ENCODE peak calls at places on chromosomes 1 and 21, in seven cellular contexts. Q is AG08396; M is left ventricle myocardium inferior; B is left colon; N is stimulated activated CD8-positive, alpha-beta memory T cell treated with anti-CD3 and anti-CD28 coated beads, Interleukin-2, amount 100 ng/mL, for 48 hours; E is stimulated activated CD4-positive, alpha-beta T cell treated with anti-CD3 and anti-CD28 coated beads, Interleukin-2, amount 100 ng/mL, for 24 hours; O is T-helper 1 cell. J is an unnamed sample.

GRCh38 chr1:9004731-9005708 is 21.2 kb downstream of the SLC2A7 start:
- DNase-seq in Q (peak), M (peak), B (peak), N (peak), E (peak), O (peak), J (peak)

GRCh38 chr21:16358784-16359183 is 629.0 kb downstream of the USP25 start:
- DNase-seq in Q (no peak), M (no peak), B (no peak), N (no peak), E (no peak), O (no peak), J (no peak)

GRCh38 chr1:23964235-23964668 is 4.6 kb downstream of the PNRC2 start:
- DNase-seq in Q (no peak), M (no peak), B (no peak), N (no peak), E (no peak), O (no peak), J (no peak)

GRCh38 chr1:71049951-71050598 is 2.5 kb upstream of the PTGER3 start:
- DNase-seq in Q (peak), M (no peak), B (no peak), N (no peak), E (no peak), O (no peak), J (no peak)

GRCh38 chr1:45979074-45979777 is 153.2 kb downstream of the PIK3R3 start:
- DNase-seq in Q (peak), M (no peak), B (no peak), N (no peak), E (no peak), O (no peak), J (no peak)

GRCh38 chr1:3066250-3066711 is 2.7 kb upstream of the PRDM16 start:
- DNase-seq in Q (no peak), M (peak), B (no peak), N (no peak), E (no peak), O (no peak), J (peak)

GRCh38 chr21:27694667-27695066 is 727.8 kb upstream of the ADAMTS5 start:
- DNase-seq in Q (no peak), M (no peak), B (no peak), N (no peak), E (no peak), O (no peak), J (no peak)

GRCh38 chr1:25197235-25197930 is 34.9 kb downstream of the SYF2 start:
- DNase-seq in Q (no peak), M (no peak), B (peak), N (no peak), E (no peak), O (no peak), J (no peak)

GRCh38 chr1:43527111-43527878 is 3.4 kb upstream of the PTPRF start:
- DNase-seq in Q (no peak), M (peak), B (peak), N (no peak), E (no peak), O (no peak), J (no peak)

GRCh38 chr1:212034516-212035122 is 738 bp downstream of the INTS7 start:
- DNase-seq in Q (no peak), M (no peak), B (peak), N (no peak), E (no peak), O (no peak), J (no peak)

GRCh38 chr1:50605186-50605875 is 182.1 kb upstream of the DMRTA2 start:
- DNase-seq in Q (peak), M (no peak), B (peak), N (no peak), E (no peak), O (no peak), J (no peak)

GRCh38 chr1:87330201-87330953 is 1.7 kb downstream of the LMO4 start:
- DNase-seq in Q (no peak), M (no peak), B (peak), N (peak), E (peak), O (no peak), J (peak)